ENCODE peak calls at places on chromosome 22, in four cellular contexts. L is fibroblast of the aortic adventitia, W is T-helper 22 cell, R is A549. B is an unnamed sample.

GRCh38 chr22:27224485-27225364 is 567.3 kb downstream of the MIAT start:
- DNase-seq in L (peak; percentile 94), W (no peak), R (no peak), B (no peak)

GRCh38 chr22:24183321-24184031 is 2.2 kb downstream of the SUSD2 start:
- DNase-seq in L (no peak), W (no peak), R (no peak), B (no peak)

GRCh38 chr22:41557401-41558240 is 3.2 kb upstream of the CSDC2 start:
- DNase-seq in L (peak; percentile 94), W (no peak), R (no peak), B (no peak)

GRCh38 chr22:50218996-50219727 is 18.4 kb downstream of the SELENOO start:
- DNase-seq in L (peak; percentile 61), W (no peak), R (peak; percentile 42), B (no peak)

GRCh38 chr22:32591620-32592019 is 117.0 kb downstream of the FBXO7 start:
- DNase-seq in L (peak; percentile 75), W (no peak), R (no peak), B (no peak)

GRCh38 chr22:48952256-48953102 is 875.2 kb downstream of the BRD1 start:
- DNase-seq in L (no peak), W (no peak), R (no peak), B (no peak)

GRCh38 chr22:29994941-29995340 is 85.3 kb upstream of the HORMAD2 start:
- DNase-seq in L (peak; percentile 25), W (no peak), R (peak; percentile 37), B (no peak)

GRCh38 chr22:45478108-45478771 is 24.4 kb upstream of the FBLN1 start:
- DNase-seq in L (peak; percentile 90), W (no peak), R (peak; percentile 84), B (no peak)

GRCh38 chr22:49116021-49116420 is 711.7 kb downstream of the BRD1 start:
- DNase-seq in L (no peak), W (no peak), R (no peak), B (no peak)

GRCh38 chr22:42500164-42500835 is 19.3 kb downstream of the RRP7A start:
- DNase-seq in L (peak; percentile 50), W (peak; percentile 70), R (peak; percentile 85), B (peak; percentile 99)

GRCh38 chr22:43363580-43364435 is 20.6 kb upstream of the SCUBE1 start:
- DNase-seq in L (no peak), W (no peak), R (no peak), B (no peak)

GRCh38 chr22:48826546-48826945 is 1001.1 kb downstream of the BRD1 start:
- DNase-seq in L (no peak), W (no peak), R (no peak), B (no peak)

GRCh38 chr22:47352920-47353700 is 590.7 kb downstream of the TBC1D22A start:
- DNase-seq in L (no peak), W (no peak), R (no peak), B (no peak)

GRCh38 chr22:17903564-17904295 is 120.6 kb downstream of the MICAL3 start:
- DNase-seq in L (no peak), W (no peak), R (no peak), B (no peak)

GRCh38 chr22:18035740-18036139 is 11.4 kb upstream of the MICAL3 start:
- DNase-seq in L (no peak), W (no peak), R (peak; percentile 79), B (no peak)

GRCh38 chr22:43777204-43777671 is 34.9 kb downstream of the EFCAB6 start:
- DNase-seq in L (peak; percentile 69), W (no peak), R (peak; percentile 10), B (no peak)

GRCh38 chr22:38104084-38104483 is 6.4 kb downstream of the BAIAP2L2 start:
- DNase-seq in L (peak; percentile 12), W (no peak), R (peak; percentile 50), B (no peak)

GRCh38 chr22:22111267-22111751 is 128.7 kb upstream of the TOP3B start:
- DNase-seq in L (peak; percentile 77), W (no peak), R (peak; percentile 42), B (peak; percentile 38)

GRCh38 chr22:27112273-27112672 is 454.9 kb downstream of the MIAT start:
- DNase-seq in L (no peak), W (no peak), R (peak; percentile 38), B (no peak)

GRCh38 chr22:43923631-43924548 is at the start of gene PNPLA3:
- DNase-seq in L (peak; percentile 75), W (peak; percentile 60), R (peak; percentile 71), B (peak; percentile 66)

GRCh38 chr22:17918840-17919239 is 105.5 kb downstream of the MICAL3 start:
- DNase-seq in L (no peak), W (no peak), R (no peak), B (no peak)

GRCh38 chr22:41910599-41911291 is 4.1 kb downstream of the SHISA8 start:
- DNase-seq in L (peak; percentile 17), W (no peak), R (no peak), B (no peak)

GRCh38 chr22:33539902-33540751 is 380.1 kb downstream of the LARGE1 start:
- DNase-seq in L (peak; percentile 49), W (no peak), R (peak; percentile 98), B (no peak)

GRCh38 chr22:25930710-25931353 is 188.8 kb downstream of the MYO18B start:
- DNase-seq in L (no peak), W (no peak), R (no peak), B (no peak)

GRCh38 chr22:39967103-39967829 is 7.1 kb downstream of the TMA7B start:
- DNase-seq in L (peak; percentile 59), W (no peak), R (peak; percentile 11), B (no peak)

GRCh38 chr22:19981171-19981960 is 35.3 kb downstream of the ARVCF start:
- DNase-seq in L (no peak), W (no peak), R (no peak), B (no peak)

GRCh38 chr22:31079095-31079642 is 1.9 kb upstream of the SMTN start:
- DNase-seq in L (no peak), W (no peak), R (no peak), B (no peak)

GRCh38 chr22:36375071-36375980 is 12.4 kb downstream of the MYH9 start:
- DNase-seq in L (no peak), W (no peak), R (no peak), B (no peak)

GRCh38 chr22:37465721-37466120 is 20.5 kb downstream of the MFNG start:
- DNase-seq in L (no peak), W (no peak), R (no peak), B (no peak)

GRCh38 chr22:37100589-37101127 is 8.9 kb downstream of the TMPRSS6 start:
- DNase-seq in L (no peak), W (no peak), R (no peak), B (peak; percentile 42)

GRCh38 chr22:27827586-27828213 is 26.1 kb upstream of the MN1 start:
- DNase-seq in L (no peak), W (no peak), R (no peak), B (no peak)

GRCh38 chr22:46614070-46614931 is 5.9 kb upstream of the GRAMD4 start:
- DNase-seq in L (no peak), W (peak; percentile 70), R (no peak), B (peak; percentile 66)

GRCh38 chr22:50150161-50151129 is 20.1 kb upstream of the PANX2 start:
- DNase-seq in L (no peak), W (no peak), R (no peak), B (no peak)

GRCh38 chr22:37326726-37327125 is 44.4 kb downstream of the CYTH4 start:
- DNase-seq in L (no peak), W (no peak), R (no peak), B (no peak)

GRCh38 chr22:43789452-43789851 is 22.7 kb downstream of the EFCAB6 start:
- DNase-seq in L (peak; percentile 99), W (no peak), R (peak; percentile 63), B (no peak)

B was measured in GM19239.